ENCODE peak calls at places on chromosomes 5 and 9, in ten cellular contexts. Y is RWPE1; M is amygdala; Q is stimulated activated CD8-positive, alpha-beta memory T cell treated with anti-CD3 and anti-CD28 coated beads, Interleukin-4, amount 100 ng/mL, for 48 hours; L is ascending aorta; H is activated naive CD8-positive, alpha-beta T cell treated with anti-CD3 and anti-CD28 coated beads, Interleukin-2, amount 50 U/mL, for 16 hours; G is mesendoderm; R is heart right ventricle; N is ELR; Z is stomach. E is an unnamed sample.

GRCh38 chr5:137248476-137248970 is 250.6 kb downstream of the SPOCK1 start:
- DNase-seq in L (no peak), Z (no peak), M (no peak), H (no peak), G (no peak), Y (no peak), N (peak), Q (no peak), R (no peak), E (no peak)

GRCh38 chr9:98251554-98251953 is 3.9 kb downstream of the TBC1D2 start:
- DNase-seq in Y (peak), Z (no peak), G (no peak), H (no peak), L (no peak), R (no peak), M (no peak), Q (no peak), N (peak), E (no peak)

GRCh38 chr5:134139891-134140469 is 25.5 kb downstream of the TCF7 start:
- DNase-seq in Y (no peak), M (no peak), N (no peak), H (no peak), G (no peak), L (no peak), Q (peak), Z (peak), R (no peak), E (peak)

GRCh38 chr5:132053483-132053882 is 7.0 kb upstream of the IL3 start:
- DNase-seq in Y (no peak), H (no peak), Z (no peak), N (no peak), L (no peak), R (no peak), G (no peak), M (no peak), Q (no peak), E (peak)

GRCh38 chr9:3224931-3225330 is 300.9 kb downstream of the RFX3 start:
- DNase-seq in M (peak), L (no peak), Q (no peak), Y (no peak), N (no peak), G (no peak), R (no peak), H (no peak), Z (no peak), E (no peak)

GRCh38 chr9:129840024-129840423 is 4.8 kb downstream of the USP20 start:
- DNase-seq in H (no peak), L (no peak), Y (no peak), G (no peak), N (no peak), Q (no peak), M (no peak), Z (no peak), R (no peak), E (no peak)

GRCh38 chr5:2259494-2260107 is 376.9 kb upstream of the IRX4 start:
- DNase-seq in Q (no peak), H (no peak), L (no peak), Y (no peak), R (no peak), Z (no peak), N (no peak), M (no peak), G (no peak), E (no peak)

GRCh38 chr5:96093890-96094381 is 132.3 kb upstream of the ELL2 start:
- DNase-seq in N (peak), Z (no peak), Q (no peak), M (no peak), H (no peak), G (peak), R (no peak), L (no peak), Y (peak), E (no peak)

GRCh38 chr5:14906628-14907027 is 35.0 kb upstream of the ANKH start:
- DNase-seq in L (no peak), G (no peak), Z (no peak), H (no peak), R (no peak), M (no peak), N (no peak), Y (no peak), Q (no peak), E (no peak)

GRCh38 chr9:1071730-1072129 is 21.6 kb downstream of the DMRT2 start:
- DNase-seq in Y (no peak), G (no peak), N (no peak), Z (peak), L (no peak), M (no peak), R (no peak), Q (no peak), H (no peak), E (no peak)

GRCh38 chr9:4689013-4689412 is 9.6 kb downstream of the CDC37L1 start:
- DNase-seq in Q (no peak), G (no peak), H (no peak), R (no peak), N (no peak), M (no peak), Y (no peak), Z (no peak), L (no peak), E (no peak)

GRCh38 chr9:126706698-126707053 is 92.9 kb downstream of the LMX1B start:
- DNase-seq in N (no peak), L (no peak), G (no peak), Z (no peak), H (no peak), M (no peak), Q (no peak), Y (no peak), R (no peak), E (no peak)

GRCh38 chr5:55621218-55621617 is 86.5 kb upstream of the PLPP1 start:
- DNase-seq in N (no peak), R (no peak), H (no peak), Y (no peak), M (no peak), Q (no peak), Z (no peak), G (no peak), L (no peak), E (no peak)

GRCh38 chr9:124149992-124150391 is 107.8 kb upstream of the NEK6 start:
- DNase-seq in G (peak), L (no peak), Z (no peak), R (no peak), H (no peak), M (no peak), Q (no peak), Y (peak), N (peak), E (no peak)

GRCh38 chr9:129408535-129409215 is 212.2 kb downstream of the C9orf50 start:
- DNase-seq in L (no peak), Z (peak), H (no peak), R (peak), Y (no peak), Q (no peak), M (no peak), G (no peak), N (no peak), E (no peak)

GRCh38 chr5:83102581-83102980 is 25.2 kb downstream of the XRCC4 start:
- DNase-seq in Q (no peak), H (no peak), L (no peak), Y (no peak), G (no peak), R (no peak), Z (no peak), M (no peak), N (no peak), E (no peak)

GRCh38 chr5:176360894-176361436 is 599 bp downstream of the KIAA1191 start:
- DNase-seq in G (peak), M (no peak), H (no peak), Q (no peak), Z (no peak), Y (peak), L (no peak), N (peak), R (no peak), E (no peak)

E was measured in H9.